ENCODE peak calls at places on chromosomes 11 and 22, in seven cellular contexts. G is hippocampal formation; Y is ACHN; M is GOT3; E is stimulated activated CD4-positive, alpha-beta T cell treated with anti-CD3 and anti-CD28 coated beads, Interleukin-2, amount 100 ng/mL, for 48 hours; Q is NCI-H1105 treated with DMSO at 0.1 percent for 48 hours; A is hepatocyte. U is an unnamed sample.

GRCh38 chr11:42974510-42974909 is 337.3 kb upstream of the API5 start:
- DNase-seq in G (no peak), Y (no peak), M (no peak), E (no peak), Q (no peak), A (no peak), U (no peak)

GRCh38 chr11:130580372-130580771 is 131.9 kb downstream of the ADAMTS15 start:
- DNase-seq in G (peak), Y (peak), M (no peak), E (no peak), Q (no peak), A (no peak), U (no peak)

GRCh38 chr11:64545605-64546004 is 45.4 kb upstream of the SLC22A12 start:
- DNase-seq in G (no peak), Y (peak), M (no peak), E (no peak), Q (no peak), A (no peak), U (no peak)

GRCh38 chr11:123122341-123122740 is 60.4 kb upstream of the HSPA8 start:
- DNase-seq in G (no peak), Y (no peak), M (no peak), E (no peak), Q (no peak), A (peak), U (no peak)

GRCh38 chr22:41382098-41382578 is 396 bp downstream of the TEF start:
- DNase-seq in G (peak), Y (peak), M (no peak), E (peak), Q (peak), A (peak), U (peak)

GRCh38 chr22:36469094-36469710 is 12.2 kb downstream of the TXN2 start:
- DNase-seq in G (no peak), Y (no peak), M (no peak), E (no peak), Q (no peak), A (no peak), U (no peak)

GRCh38 chr11:86947541-86947940 is 7.7 kb downstream of the FZD4 start:
- DNase-seq in G (no peak), Y (no peak), M (no peak), E (no peak), Q (no peak), A (no peak), U (no peak)

GRCh38 chr11:63998558-63999348 is 12.5 kb downstream of the OTUB1 start:
- DNase-seq in G (no peak), Y (no peak), M (no peak), E (no peak), Q (peak), A (no peak), U (no peak)

GRCh38 chr22:31137721-31138120 is 2.6 kb downstream of the PLA2G3 start:
- DNase-seq in G (no peak), Y (no peak), M (no peak), E (no peak), Q (no peak), A (no peak), U (no peak)

GRCh38 chr22:47259990-47260389 is 497.5 kb downstream of the TBC1D22A start:
- DNase-seq in G (no peak), Y (no peak), M (no peak), E (no peak), Q (no peak), A (no peak), U (no peak)

GRCh38 chr11:46378811-46379482 is 2.5 kb upstream of the MDK start:
- DNase-seq in G (no peak), Y (no peak), M (no peak), E (no peak), Q (no peak), A (no peak), U (no peak)

GRCh38 chr22:21778705-21779363 is 43.2 kb upstream of the YPEL1 start:
- DNase-seq in G (no peak), Y (peak), M (no peak), E (no peak), Q (no peak), A (no peak), U (no peak)

GRCh38 chr22:47548953-47549740 is 786.7 kb downstream of the TBC1D22A start:
- DNase-seq in G (no peak), Y (no peak), M (no peak), E (no peak), Q (no peak), A (no peak), U (no peak)

U was measured in GM12891.